ENCODE peak calls at places on chromosomes 4 and X, in five cellular contexts. E is mesendoderm; R is ecto neural progenitor cell; K is stimulated activated CD4-positive, alpha-beta T cell treated with anti-CD3 and anti-CD28 coated beads, Interleukin-4, amount 100 ng/mL, for 48 hours; Y is stimulated activated naive CD4-positive, alpha-beta T cell. C is an unnamed sample.

GRCh38 chrX:78625292-78625909 is 33.7 kb downstream of the RTL3 start:
- DNase-seq in E (no peak), R (no peak), K (no peak), Y (no peak), C (no peak)

GRCh38 chr4:110472583-110473329 is 3.2 kb upstream of the ENPEP start:
- DNase-seq in E (peak), R (no peak), K (no peak), Y (no peak), C (no peak)

GRCh38 chr4:11589676-11590075 is 161.0 kb upstream of the HS3ST1 start:
- DNase-seq in E (no peak), R (no peak), K (no peak), Y (no peak), C (no peak)

GRCh38 chr4:17186916-17187315 is 288.5 kb upstream of the LDB2 start:
- DNase-seq in E (no peak), R (no peak), K (no peak), Y (no peak), C (no peak)

GRCh38 chrX:68830486-68831404 is 1.9 kb downstream of the EFNB1 start:
- DNase-seq in E (no peak), R (peak), K (no peak), Y (no peak), C (no peak)

GRCh38 chrX:16999275-16999674 is 52.8 kb downstream of the REPS2 start:
- DNase-seq in E (no peak), R (no peak), K (no peak), Y (no peak), C (no peak)

GRCh38 chrX:23668335-23668734 is 1.0 kb downstream of the PRDX4 start:
- DNase-seq in E (no peak), R (no peak), K (no peak), Y (no peak), C (no peak)

GRCh38 chr4:152171556-152171955 is 364.3 kb downstream of the FBXW7 start:
- DNase-seq in E (no peak), R (no peak), K (no peak), Y (no peak), C (no peak)